ENCODE peak calls at places on chromosomes 4 and X, in eight cellular contexts. One of them, this sample, is unnamed.
A peak's percentile ranks its signal among the peaks of the same experiment; 100 is the strongest.

GRCh38 chrX:7132335-7133035 is 15.0 kb upstream of the STS start:
- DNase-seq in activated T-cell treated with anti-CD3 and anti-CD28 coated beads for 1 hour: no peak
- DNase-seq in T-helper 9 cell: no peak
- DNase-seq in adipocyte: peak; percentile 82
- DNase-seq in MV-4-11: peak; percentile 27
- DNase-seq in bronchial epithelial cell: peak; percentile 91
- DNase-seq in iris pigment epithelial cell: peak; percentile 87
- DNase-seq in GM04503: peak; percentile 61
- DNase-seq in this sample: peak; percentile 13

GRCh38 chr4:19408488-19408887 is 843.2 kb upstream of the SLIT2 start:
- DNase-seq in bronchial epithelial cell: no peak
- DNase-seq in adipocyte: no peak
- DNase-seq in iris pigment epithelial cell: no peak
- DNase-seq in T-helper 9 cell: no peak
- DNase-seq in GM04503: no peak
- DNase-seq in MV-4-11: no peak
- DNase-seq in activated T-cell treated with anti-CD3 and anti-CD28 coated beads for 1 hour: no peak
- DNase-seq in this sample: no peak

GRCh38 chrX:144791298-144791697 is 456.0 kb upstream of the SPANXN1 start:
- DNase-seq in adipocyte: no peak
- DNase-seq in GM04503: no peak
- DNase-seq in T-helper 9 cell: no peak
- DNase-seq in MV-4-11: no peak
- DNase-seq in iris pigment epithelial cell: peak; percentile 4
- DNase-seq in bronchial epithelial cell: peak; percentile 64
- DNase-seq in activated T-cell treated with anti-CD3 and anti-CD28 coated beads for 1 hour: no peak
- DNase-seq in this sample: no peak

GRCh38 chr4:52546449-52546848 is 112.7 kb downstream of the USP46 start:
- DNase-seq in iris pigment epithelial cell: no peak
- DNase-seq in adipocyte: no peak
- DNase-seq in T-helper 9 cell: no peak
- DNase-seq in GM04503: no peak
- DNase-seq in MV-4-11: no peak
- DNase-seq in bronchial epithelial cell: no peak
- DNase-seq in activated T-cell treated with anti-CD3 and anti-CD28 coated beads for 1 hour: no peak
- DNase-seq in this sample: no peak

GRCh38 chr4:139675156-139675555 is 9.5 kb downstream of the MGST2 start:
- DNase-seq in GM04503: no peak
- DNase-seq in MV-4-11: peak; percentile 98
- DNase-seq in iris pigment epithelial cell: no peak
- DNase-seq in bronchial epithelial cell: no peak
- DNase-seq in T-helper 9 cell: no peak
- DNase-seq in adipocyte: no peak
- DNase-seq in activated T-cell treated with anti-CD3 and anti-CD28 coated beads for 1 hour: no peak
- DNase-seq in this sample: no peak

GRCh38 chrX:23931149-23931604 is 23.4 kb downstream of the CXorf58 start:
- DNase-seq in iris pigment epithelial cell: no peak
- DNase-seq in MV-4-11: peak; percentile 74
- DNase-seq in T-helper 9 cell: no peak
- DNase-seq in GM04503: no peak
- DNase-seq in activated T-cell treated with anti-CD3 and anti-CD28 coated beads for 1 hour: no peak
- DNase-seq in bronchial epithelial cell: no peak
- DNase-seq in adipocyte: no peak
- DNase-seq in this sample: no peak

GRCh38 chr4:84403656-84404055 is 95.4 kb downstream of the NKX6-1 start:
- DNase-seq in activated T-cell treated with anti-CD3 and anti-CD28 coated beads for 1 hour: no peak
- DNase-seq in iris pigment epithelial cell: peak; percentile 2
- DNase-seq in MV-4-11: peak; percentile 35
- DNase-seq in T-helper 9 cell: no peak
- DNase-seq in GM04503: peak; percentile 28
- DNase-seq in adipocyte: no peak
- DNase-seq in bronchial epithelial cell: peak; percentile 1
- DNase-seq in this sample: no peak

GRCh38 chr4:77877167-77877566 is 14.5 kb downstream of the MRPL1 start:
- DNase-seq in adipocyte: no peak
- DNase-seq in bronchial epithelial cell: no peak
- DNase-seq in iris pigment epithelial cell: no peak
- DNase-seq in GM04503: no peak
- DNase-seq in MV-4-11: no peak
- DNase-seq in T-helper 9 cell: no peak
- DNase-seq in activated T-cell treated with anti-CD3 and anti-CD28 coated beads for 1 hour: no peak
- DNase-seq in this sample: no peak

GRCh38 chrX:13074297-13075262 is 30.2 kb upstream of the FAM9C start:
- DNase-seq in iris pigment epithelial cell: no peak
- DNase-seq in adipocyte: no peak
- DNase-seq in MV-4-11: no peak
- DNase-seq in activated T-cell treated with anti-CD3 and anti-CD28 coated beads for 1 hour: no peak
- DNase-seq in bronchial epithelial cell: no peak
- DNase-seq in T-helper 9 cell: no peak
- DNase-seq in GM04503: no peak
- DNase-seq in this sample: no peak

GRCh38 chr4:76640252-76640925 is 205.4 kb downstream of the SHROOM3 start:
- DNase-seq in MV-4-11: no peak
- DNase-seq in activated T-cell treated with anti-CD3 and anti-CD28 coated beads for 1 hour: no peak
- DNase-seq in adipocyte: no peak
- DNase-seq in GM04503: no peak
- DNase-seq in iris pigment epithelial cell: no peak
- DNase-seq in bronchial epithelial cell: peak; percentile 77
- DNase-seq in T-helper 9 cell: no peak
- DNase-seq in this sample: peak; percentile 87

GRCh38 chrX:19552793-19553192 is 37.5 kb upstream of the MAP3K15 start:
- DNase-seq in adipocyte: no peak
- DNase-seq in T-helper 9 cell: no peak
- DNase-seq in bronchial epithelial cell: no peak
- DNase-seq in GM04503: no peak
- DNase-seq in activated T-cell treated with anti-CD3 and anti-CD28 coated beads for 1 hour: no peak
- DNase-seq in iris pigment epithelial cell: no peak
- DNase-seq in MV-4-11: no peak
- DNase-seq in this sample: no peak

GRCh38 chrX:151754042-151754419 is 19.5 kb downstream of the CNGA2 start:
- DNase-seq in activated T-cell treated with anti-CD3 and anti-CD28 coated beads for 1 hour: no peak
- DNase-seq in iris pigment epithelial cell: peak; percentile 72
- DNase-seq in T-helper 9 cell: no peak
- DNase-seq in MV-4-11: peak; percentile 1
- DNase-seq in adipocyte: peak; percentile 80
- DNase-seq in bronchial epithelial cell: peak; percentile 74
- DNase-seq in GM04503: peak; percentile 45
- DNase-seq in this sample: no peak

GRCh38 chr4:110107868-110108267 is 90.5 kb downstream of the ELOVL6 start:
- DNase-seq in bronchial epithelial cell: peak; percentile 41
- DNase-seq in MV-4-11: peak; percentile 64
- DNase-seq in T-helper 9 cell: no peak
- DNase-seq in activated T-cell treated with anti-CD3 and anti-CD28 coated beads for 1 hour: no peak
- DNase-seq in GM04503: no peak
- DNase-seq in iris pigment epithelial cell: peak; percentile 76
- DNase-seq in adipocyte: peak; percentile 43
- DNase-seq in this sample: no peak

GRCh38 chr4:17283832-17284231 is 228.1 kb downstream of the QDPR start:
- DNase-seq in T-helper 9 cell: no peak
- DNase-seq in adipocyte: no peak
- DNase-seq in MV-4-11: no peak
- DNase-seq in iris pigment epithelial cell: no peak
- DNase-seq in GM04503: no peak
- DNase-seq in activated T-cell treated with anti-CD3 and anti-CD28 coated beads for 1 hour: no peak
- DNase-seq in bronchial epithelial cell: no peak
- DNase-seq in this sample: peak; percentile 19

GRCh38 chrX:40971736-40972135 is 113.5 kb upstream of the USP9X start:
- DNase-seq in iris pigment epithelial cell: no peak
- DNase-seq in GM04503: no peak
- DNase-seq in MV-4-11: no peak
- DNase-seq in activated T-cell treated with anti-CD3 and anti-CD28 coated beads for 1 hour: no peak
- DNase-seq in T-helper 9 cell: no peak
- DNase-seq in adipocyte: no peak
- DNase-seq in bronchial epithelial cell: no peak
- DNase-seq in this sample: no peak

GRCh38 chr4:58192217-58192616 is 1082.0 kb upstream of the IGFBP7 start:
- DNase-seq in adipocyte: no peak
- DNase-seq in iris pigment epithelial cell: no peak
- DNase-seq in bronchial epithelial cell: no peak
- DNase-seq in MV-4-11: no peak
- DNase-seq in GM04503: no peak
- DNase-seq in activated T-cell treated with anti-CD3 and anti-CD28 coated beads for 1 hour: no peak
- DNase-seq in T-helper 9 cell: no peak
- DNase-seq in this sample: no peak

GRCh38 chrX:132071260-132071659 is 48.2 kb downstream of the STK26 start:
- DNase-seq in adipocyte: peak; percentile 54
- DNase-seq in activated T-cell treated with anti-CD3 and anti-CD28 coated beads for 1 hour: no peak
- DNase-seq in iris pigment epithelial cell: peak; percentile 5
- DNase-seq in GM04503: no peak
- DNase-seq in MV-4-11: no peak
- DNase-seq in bronchial epithelial cell: peak; percentile 16
- DNase-seq in T-helper 9 cell: no peak
- DNase-seq in this sample: no peak

GRCh38 chr4:168511780-168512467 is 15.1 kb downstream of the PALLD start:
- DNase-seq in MV-4-11: no peak
- DNase-seq in T-helper 9 cell: peak; percentile 55
- DNase-seq in GM04503: no peak
- DNase-seq in activated T-cell treated with anti-CD3 and anti-CD28 coated beads for 1 hour: peak; percentile 31
- DNase-seq in iris pigment epithelial cell: no peak
- DNase-seq in bronchial epithelial cell: no peak
- DNase-seq in adipocyte: no peak
- DNase-seq in this sample: no peak

GRCh38 chr4:87843936-87844335 is 11.2 kb downstream of the MEPE start:
- DNase-seq in activated T-cell treated with anti-CD3 and anti-CD28 coated beads for 1 hour: no peak
- DNase-seq in GM04503: peak; percentile 23
- DNase-seq in T-helper 9 cell: no peak
- DNase-seq in MV-4-11: peak; percentile 98
- DNase-seq in iris pigment epithelial cell: peak; percentile 90
- DNase-seq in adipocyte: peak; percentile 49
- DNase-seq in bronchial epithelial cell: peak; percentile 51
- DNase-seq in this sample: no peak

GRCh38 chr4:178205826-178206225 is 763.6 kb upstream of the AGA start:
- DNase-seq in iris pigment epithelial cell: no peak
- DNase-seq in GM04503: no peak
- DNase-seq in adipocyte: no peak
- DNase-seq in bronchial epithelial cell: peak; percentile 61
- DNase-seq in activated T-cell treated with anti-CD3 and anti-CD28 coated beads for 1 hour: no peak
- DNase-seq in MV-4-11: no peak
- DNase-seq in T-helper 9 cell: no peak
- DNase-seq in this sample: no peak

GRCh38 chr4:88738146-88738545 is 40.5 kb upstream of the NAP1L5 start:
- DNase-seq in iris pigment epithelial cell: no peak
- DNase-seq in T-helper 9 cell: no peak
- DNase-seq in MV-4-11: no peak
- DNase-seq in bronchial epithelial cell: no peak
- DNase-seq in adipocyte: no peak
- DNase-seq in GM04503: no peak
- DNase-seq in activated T-cell treated with anti-CD3 and anti-CD28 coated beads for 1 hour: no peak
- DNase-seq in this sample: no peak

GRCh38 chr4:151184523-151185458 is 85.4 kb downstream of the RPS3A start:
- DNase-seq in activated T-cell treated with anti-CD3 and anti-CD28 coated beads for 1 hour: no peak
- DNase-seq in MV-4-11: no peak
- DNase-seq in GM04503: no peak
- DNase-seq in bronchial epithelial cell: peak; percentile 38
- DNase-seq in T-helper 9 cell: no peak
- DNase-seq in iris pigment epithelial cell: peak; percentile 84
- DNase-seq in adipocyte: peak; percentile 67
- DNase-seq in this sample: no peak

GRCh38 chr4:37905526-37906169 is 14.8 kb downstream of the TBC1D1 start:
- DNase-seq in T-helper 9 cell: no peak
- DNase-seq in MV-4-11: no peak
- DNase-seq in iris pigment epithelial cell: no peak
- DNase-seq in adipocyte: no peak
- DNase-seq in activated T-cell treated with anti-CD3 and anti-CD28 coated beads for 1 hour: no peak
- DNase-seq in bronchial epithelial cell: no peak
- DNase-seq in GM04503: no peak
- DNase-seq in this sample: no peak

GRCh38 chr4:80219301-80220025 is 22.2 kb downstream of the PRDM8 start:
- DNase-seq in MV-4-11: no peak
- DNase-seq in adipocyte: no peak
- DNase-seq in activated T-cell treated with anti-CD3 and anti-CD28 coated beads for 1 hour: no peak
- DNase-seq in T-helper 9 cell: no peak
- DNase-seq in iris pigment epithelial cell: peak; percentile 36
- DNase-seq in GM04503: no peak
- DNase-seq in bronchial epithelial cell: no peak
- DNase-seq in this sample: no peak

GRCh38 chr4:153483432-153484418 is 17.6 kb downstream of the TMEM131L start:
- DNase-seq in GM04503: no peak
- DNase-seq in adipocyte: no peak
- DNase-seq in MV-4-11: no peak
- DNase-seq in activated T-cell treated with anti-CD3 and anti-CD28 coated beads for 1 hour: no peak
- DNase-seq in iris pigment epithelial cell: peak; percentile 54
- DNase-seq in bronchial epithelial cell: no peak
- DNase-seq in T-helper 9 cell: no peak
- DNase-seq in this sample: no peak

GRCh38 chr4:53459548-53459947 is 82.1 kb downstream of the FIP1L1 start:
- DNase-seq in MV-4-11: no peak
- DNase-seq in bronchial epithelial cell: peak; percentile 38
- DNase-seq in T-helper 9 cell: no peak
- DNase-seq in GM04503: no peak
- DNase-seq in adipocyte: peak; percentile 61
- DNase-seq in iris pigment epithelial cell: peak; percentile 74
- DNase-seq in activated T-cell treated with anti-CD3 and anti-CD28 coated beads for 1 hour: no peak
- DNase-seq in this sample: no peak

GRCh38 chr4:76950846-76951321 is 1.3 kb downstream of the SEPTIN11 start:
- DNase-seq in MV-4-11: peak; percentile 27
- DNase-seq in adipocyte: no peak
- DNase-seq in GM04503: no peak
- DNase-seq in activated T-cell treated with anti-CD3 and anti-CD28 coated beads for 1 hour: no peak
- DNase-seq in bronchial epithelial cell: peak; percentile 17
- DNase-seq in iris pigment epithelial cell: peak; percentile 71
- DNase-seq in T-helper 9 cell: no peak
- DNase-seq in this sample: no peak

GRCh38 chrX:149937881-149938426 is 337 bp downstream of the EOLA2 start:
- DNase-seq in activated T-cell treated with anti-CD3 and anti-CD28 coated beads for 1 hour: no peak
- DNase-seq in adipocyte: peak; percentile 33
- DNase-seq in T-helper 9 cell: peak; percentile 23
- DNase-seq in iris pigment epithelial cell: peak; percentile 15
- DNase-seq in bronchial epithelial cell: no peak
- DNase-seq in GM04503: no peak
- DNase-seq in MV-4-11: no peak
- DNase-seq in this sample: no peak

GRCh38 chrX:153333271-153333670 is 682 bp upstream of the ZNF275 start:
- DNase-seq in GM04503: peak; percentile 46
- DNase-seq in T-helper 9 cell: no peak
- DNase-seq in bronchial epithelial cell: peak; percentile 26
- DNase-seq in activated T-cell treated with anti-CD3 and anti-CD28 coated beads for 1 hour: no peak
- DNase-seq in MV-4-11: no peak
- DNase-seq in adipocyte: peak; percentile 78
- DNase-seq in iris pigment epithelial cell: peak; percentile 63
- DNase-seq in this sample: no peak

GRCh38 chr4:104404384-104404783 is 90.3 kb downstream of the CXXC4 start:
- DNase-seq in activated T-cell treated with anti-CD3 and anti-CD28 coated beads for 1 hour: no peak
- DNase-seq in bronchial epithelial cell: no peak
- DNase-seq in adipocyte: no peak
- DNase-seq in GM04503: no peak
- DNase-seq in MV-4-11: no peak
- DNase-seq in iris pigment epithelial cell: no peak
- DNase-seq in T-helper 9 cell: no peak
- DNase-seq in this sample: no peak

GRCh38 chrX:101931494-101932248 is at the start of gene ZMAT1:
- DNase-seq in bronchial epithelial cell: peak; percentile 58
- DNase-seq in MV-4-11: peak; percentile 92
- DNase-seq in activated T-cell treated with anti-CD3 and anti-CD28 coated beads for 1 hour: peak; percentile 86
- DNase-seq in GM04503: peak; percentile 27
- DNase-seq in T-helper 9 cell: peak; percentile 85
- DNase-seq in iris pigment epithelial cell: peak; percentile 79
- DNase-seq in adipocyte: peak; percentile 92
- DNase-seq in this sample: peak; percentile 42

GRCh38 chrX:110168585-110168984 is 149.3 kb downstream of the AMMECR1 start:
- DNase-seq in activated T-cell treated with anti-CD3 and anti-CD28 coated beads for 1 hour: no peak
- DNase-seq in MV-4-11: no peak
- DNase-seq in bronchial epithelial cell: peak; percentile 71
- DNase-seq in adipocyte: peak; percentile 53
- DNase-seq in T-helper 9 cell: no peak
- DNase-seq in GM04503: no peak
- DNase-seq in iris pigment epithelial cell: peak; percentile 68
- DNase-seq in this sample: no peak

GRCh38 chr4:12729384-12729783 is 754.8 kb downstream of the RAB28 start:
- DNase-seq in iris pigment epithelial cell: peak; percentile 12
- DNase-seq in MV-4-11: no peak
- DNase-seq in adipocyte: peak; percentile 59
- DNase-seq in GM04503: no peak
- DNase-seq in activated T-cell treated with anti-CD3 and anti-CD28 coated beads for 1 hour: no peak
- DNase-seq in T-helper 9 cell: no peak
- DNase-seq in bronchial epithelial cell: peak; percentile 21
- DNase-seq in this sample: peak; percentile 25

GRCh38 chr4:10151182-10151581 is 34.6 kb upstream of the WDR1 start:
- DNase-seq in iris pigment epithelial cell: no peak
- DNase-seq in activated T-cell treated with anti-CD3 and anti-CD28 coated beads for 1 hour: no peak
- DNase-seq in adipocyte: no peak
- DNase-seq in bronchial epithelial cell: no peak
- DNase-seq in T-helper 9 cell: no peak
- DNase-seq in GM04503: no peak
- DNase-seq in MV-4-11: no peak
- DNase-seq in this sample: no peak